ENCODE peak calls at places on chromosomes 3 and 15, in ten cellular contexts. G is HCT116; C is stimulated activated CD8-positive, alpha-beta memory T cell treated with anti-CD3 and anti-CD28 coated beads, Interleukin-15, amount 100 ng/mL, for 24 hours; B is astrocyte of the spinal cord; N is NCI-H1092 treated with DMSO at 0.1 percent for 48 hours; T is Caki2; E is naive thymus-derived CD4-positive, alpha-beta T cell; H is activated naive CD4-positive, alpha-beta T cell; D is AG20443; S is nucleus accumbens. J is an unnamed sample.
A peak's percentile ranks its signal among the peaks of the same experiment; 100 is the strongest.

GRCh38 chr15:63503739-63504246 is 600 bp upstream of the USP3 start:
- DNase-seq in B (peak; percentile 75), S (peak; percentile 57), H (peak; percentile 77), T (no peak), E (peak; percentile 93), D (peak; percentile 34), G (peak; percentile 75), N (peak; percentile 51), C (peak; percentile 59), J (no peak)

GRCh38 chr3:106282931-106283330 is 414.1 kb upstream of the CBLB start:
- DNase-seq in H (no peak), S (no peak), E (no peak), T (no peak), B (no peak), D (no peak), C (no peak), N (no peak), G (no peak), J (no peak)

GRCh38 chr3:76222115-76222652 is 436.8 kb upstream of the ZNF717 start:
- DNase-seq in T (peak; percentile 58), B (no peak), G (no peak), H (no peak), C (no peak), N (no peak), D (no peak), E (no peak), S (no peak), J (no peak)

GRCh38 chr3:186915808-186916796 is 14.2 kb upstream of the ST6GAL1 start:
- DNase-seq in G (no peak), S (no peak), E (no peak), T (no peak), D (no peak), H (no peak), C (no peak), N (no peak), B (no peak), J (no peak)

GRCh38 chr3:157082305-157082981 is 77.5 kb downstream of the CCNL1 start:
- DNase-seq in B (peak; percentile 88), T (peak; percentile 95), H (no peak), C (no peak), N (no peak), S (no peak), G (peak; percentile 18), E (no peak), D (peak; percentile 41), J (no peak)

GRCh38 chr15:63839717-63840116 is 6.0 kb upstream of the HERC1 start:
- DNase-seq in D (no peak), H (no peak), S (no peak), N (no peak), C (no peak), B (no peak), G (no peak), E (no peak), T (no peak), J (no peak)

GRCh38 chr3:106839576-106840280 is 537.5 kb upstream of the CCDC54 start:
- DNase-seq in E (no peak), B (peak; percentile 74), T (peak; percentile 25), H (no peak), C (no peak), D (peak; percentile 17), N (no peak), G (no peak), S (no peak), J (no peak)

GRCh38 chr3:27312044-27312668 is 57.0 kb downstream of the NEK10 start:
- DNase-seq in S (no peak), H (no peak), E (peak; percentile 61), G (peak; percentile 75), C (no peak), N (peak; percentile 57), T (peak; percentile 82), B (peak; percentile 79), D (peak; percentile 71), J (no peak)

GRCh38 chr3:146189519-146190173 is 28.7 kb upstream of the PLOD2 start:
- DNase-seq in B (peak; percentile 59), T (peak; percentile 55), G (peak; percentile 47), H (no peak), N (peak; percentile 50), S (no peak), D (peak; percentile 68), E (peak; percentile 34), C (no peak), J (no peak)

J was measured in esophagus muscularis mucosa.